ENCODE peak calls at places on chromosomes 4 and X, in seven cellular contexts. One of them, this sample, is unnamed.

GRCh38 chrX:39874202-39874816 is 223.4 kb downstream of the BCOR start:
- DNase-seq in K562: no peak
- DNase-seq in GM12878: peak
- DNase-seq in SK-N-SH: no peak
- DNase-seq in HepG2: no peak
- DNase-seq in H1: no peak
- DNase-seq in HCT116: no peak
- DNase-seq in this sample: no peak

GRCh38 chr4:82428969-82429727 is 1.1 kb downstream of the HNRNPDL start:
- DNase-seq in K562: peak
- DNase-seq in H1: peak
- DNase-seq in HCT116: peak
- DNase-seq in SK-N-SH: peak
- DNase-seq in HepG2: peak
- DNase-seq in GM12878: peak
- DNase-seq in this sample: peak

GRCh38 chrX:18971506-18971905 is 12.4 kb downstream of the PHKA2 start:
- DNase-seq in H1: no peak
- DNase-seq in HepG2: no peak
- DNase-seq in GM12878: no peak
- DNase-seq in SK-N-SH: no peak
- DNase-seq in K562: no peak
- DNase-seq in HCT116: no peak
- DNase-seq in this sample: no peak

GRCh38 chr4:43987331-43987944 is 461.2 kb downstream of the KCTD8 start:
- DNase-seq in K562: no peak
- DNase-seq in H1: no peak
- DNase-seq in HCT116: no peak
- DNase-seq in SK-N-SH: no peak
- DNase-seq in GM12878: no peak
- DNase-seq in HepG2: no peak
- DNase-seq in this sample: no peak

GRCh38 chrX:25052798-25053534 is 37.2 kb upstream of the ARX start:
- DNase-seq in SK-N-SH: no peak
- DNase-seq in K562: no peak
- DNase-seq in GM12878: no peak
- DNase-seq in HepG2: no peak
- DNase-seq in HCT116: no peak
- DNase-seq in H1: no peak
- DNase-seq in this sample: no peak

GRCh38 chr4:77072195-77072753 is 3.5 kb downstream of the CCNI start:
- DNase-seq in SK-N-SH: no peak
- DNase-seq in GM12878: no peak
- DNase-seq in K562: no peak
- DNase-seq in HCT116: no peak
- DNase-seq in H1: no peak
- DNase-seq in HepG2: peak
- DNase-seq in this sample: no peak

GRCh38 chrX:134603806-134604700 is 54.2 kb downstream of the PLAC1 start:
- DNase-seq in HCT116: peak
- DNase-seq in GM12878: no peak
- DNase-seq in SK-N-SH: no peak
- DNase-seq in HepG2: no peak
- DNase-seq in H1: no peak
- DNase-seq in K562: no peak
- DNase-seq in this sample: no peak

GRCh38 chr4:82346126-82346525 is 27.7 kb downstream of the HNRNPD start:
- DNase-seq in GM12878: no peak
- DNase-seq in HepG2: no peak
- DNase-seq in H1: no peak
- DNase-seq in HCT116: no peak
- DNase-seq in K562: no peak
- DNase-seq in SK-N-SH: no peak
- DNase-seq in this sample: no peak

GRCh38 chr4:90536408-90536807 is 409.2 kb downstream of the CCSER1 start:
- DNase-seq in H1: no peak
- DNase-seq in GM12878: no peak
- DNase-seq in K562: no peak
- DNase-seq in HepG2: no peak
- DNase-seq in HCT116: no peak
- DNase-seq in SK-N-SH: peak
- DNase-seq in this sample: no peak

GRCh38 chrX:58025979-58026378 is 115.7 kb upstream of the ZXDA start:
- DNase-seq in GM12878: no peak
- DNase-seq in K562: peak
- DNase-seq in H1: peak
- DNase-seq in HepG2: peak
- DNase-seq in SK-N-SH: peak
- DNase-seq in HCT116: peak
- DNase-seq in this sample: peak

GRCh38 chr4:157727163-157727562 is 445.7 kb downstream of the GASK1B start:
- DNase-seq in HCT116: no peak
- DNase-seq in K562: no peak
- DNase-seq in HepG2: no peak
- DNase-seq in GM12878: no peak
- DNase-seq in H1: no peak
- DNase-seq in SK-N-SH: no peak
- DNase-seq in this sample: no peak

GRCh38 chrX:22165732-22166457 is 106.8 kb upstream of the CBLL2 start:
- DNase-seq in GM12878: no peak
- DNase-seq in H1: no peak
- DNase-seq in HCT116: no peak
- DNase-seq in K562: no peak
- DNase-seq in SK-N-SH: no peak
- DNase-seq in HepG2: no peak
- DNase-seq in this sample: no peak

GRCh38 chr4:78543424-78544238 is 7.9 kb upstream of the ANXA3 start:
- DNase-seq in K562: no peak
- DNase-seq in GM12878: no peak
- DNase-seq in HCT116: no peak
- DNase-seq in HepG2: no peak
- DNase-seq in H1: no peak
- DNase-seq in SK-N-SH: no peak
- DNase-seq in this sample: no peak

GRCh38 chr4:23333946-23334878 is 555.6 kb downstream of the PPARGC1A start:
- DNase-seq in GM12878: peak
- DNase-seq in SK-N-SH: no peak
- DNase-seq in HCT116: no peak
- DNase-seq in K562: peak
- DNase-seq in HepG2: no peak
- DNase-seq in H1: no peak
- DNase-seq in this sample: peak

GRCh38 chr4:61740950-61741638 is 541.0 kb downstream of the ADGRL3 start:
- DNase-seq in SK-N-SH: no peak
- DNase-seq in K562: no peak
- DNase-seq in HepG2: no peak
- DNase-seq in H1: no peak
- DNase-seq in GM12878: no peak
- DNase-seq in HCT116: no peak
- DNase-seq in this sample: peak

GRCh38 chr4:71992571-71992970 is 39.2 kb upstream of the NPFFR2 start:
- DNase-seq in H1: no peak
- DNase-seq in K562: no peak
- DNase-seq in HCT116: no peak
- DNase-seq in HepG2: no peak
- DNase-seq in SK-N-SH: no peak
- DNase-seq in GM12878: no peak
- DNase-seq in this sample: no peak

GRCh38 chr4:168629561-168629960 is 132.7 kb downstream of the PALLD start:
- DNase-seq in HepG2: no peak
- DNase-seq in SK-N-SH: no peak
- DNase-seq in GM12878: no peak
- DNase-seq in H1: no peak
- DNase-seq in HCT116: no peak
- DNase-seq in K562: no peak
- DNase-seq in this sample: no peak

GRCh38 chr4:39326468-39326960 is 39.6 kb downstream of the RFC1 start:
- DNase-seq in HCT116: no peak
- DNase-seq in K562: peak
- DNase-seq in GM12878: no peak
- DNase-seq in H1: no peak
- DNase-seq in SK-N-SH: no peak
- DNase-seq in HepG2: no peak
- DNase-seq in this sample: no peak

GRCh38 chr4:41361831-41362646 is 105.3 kb downstream of the UCHL1 start:
- DNase-seq in HepG2: no peak
- DNase-seq in GM12878: no peak
- DNase-seq in SK-N-SH: peak
- DNase-seq in H1: no peak
- DNase-seq in K562: no peak
- DNase-seq in HCT116: no peak
- DNase-seq in this sample: no peak

GRCh38 chr4:69896530-69897116 is 34.2 kb upstream of the CSN1S1 start:
- DNase-seq in H1: no peak
- DNase-seq in HepG2: peak
- DNase-seq in SK-N-SH: no peak
- DNase-seq in HCT116: peak
- DNase-seq in K562: no peak
- DNase-seq in GM12878: no peak
- DNase-seq in this sample: no peak

GRCh38 chr4:6126971-6127745 is 73.2 kb downstream of the JAKMIP1 start:
- DNase-seq in HepG2: no peak
- DNase-seq in K562: no peak
- DNase-seq in HCT116: no peak
- DNase-seq in GM12878: no peak
- DNase-seq in SK-N-SH: no peak
- DNase-seq in H1: no peak
- DNase-seq in this sample: no peak

GRCh38 chr4:170068438-170069128 is 21.2 kb downstream of the AADAT start:
- DNase-seq in SK-N-SH: no peak
- DNase-seq in GM12878: no peak
- DNase-seq in K562: no peak
- DNase-seq in HCT116: no peak
- DNase-seq in HepG2: no peak
- DNase-seq in H1: no peak
- DNase-seq in this sample: no peak

GRCh38 chr4:21569638-21570037 is 378.9 kb downstream of the KCNIP4 start:
- DNase-seq in HepG2: no peak
- DNase-seq in SK-N-SH: no peak
- DNase-seq in GM12878: no peak
- DNase-seq in K562: no peak
- DNase-seq in HCT116: no peak
- DNase-seq in H1: no peak
- DNase-seq in this sample: no peak

GRCh38 chrX:108001218-108001814 is 19.1 kb upstream of the TEX13B start:
- DNase-seq in SK-N-SH: peak
- DNase-seq in GM12878: no peak
- DNase-seq in HepG2: peak
- DNase-seq in H1: no peak
- DNase-seq in HCT116: peak
- DNase-seq in K562: no peak
- DNase-seq in this sample: no peak

GRCh38 chrX:39331062-39331704 is 529.9 kb downstream of the MID1IP1 start:
- DNase-seq in H1: no peak
- DNase-seq in GM12878: peak
- DNase-seq in SK-N-SH: no peak
- DNase-seq in HepG2: no peak
- DNase-seq in K562: no peak
- DNase-seq in HCT116: no peak
- DNase-seq in this sample: no peak

GRCh38 chr4:96698891-96699290 is 859.0 kb downstream of the PDHA2 start:
- DNase-seq in HepG2: no peak
- DNase-seq in GM12878: no peak
- DNase-seq in H1: no peak
- DNase-seq in HCT116: no peak
- DNase-seq in K562: no peak
- DNase-seq in SK-N-SH: no peak
- DNase-seq in this sample: no peak

GRCh38 chrX:109374276-109374960 is 107.5 kb downstream of the GUCY2F start:
- DNase-seq in SK-N-SH: no peak
- DNase-seq in H1: no peak
- DNase-seq in GM12878: no peak
- DNase-seq in HCT116: no peak
- DNase-seq in K562: no peak
- DNase-seq in HepG2: no peak
- DNase-seq in this sample: no peak

GRCh38 chrX:71617742-71618141 is 569 bp downstream of the CXCR3 start:
- DNase-seq in GM12878: no peak
- DNase-seq in SK-N-SH: no peak
- DNase-seq in HepG2: no peak
- DNase-seq in HCT116: no peak
- DNase-seq in K562: no peak
- DNase-seq in H1: no peak
- DNase-seq in this sample: no peak

GRCh38 chr4:89064848-89065247 is 7.9 kb upstream of the FAM13A start:
- DNase-seq in GM12878: no peak
- DNase-seq in K562: no peak
- DNase-seq in SK-N-SH: no peak
- DNase-seq in HCT116: no peak
- DNase-seq in HepG2: no peak
- DNase-seq in H1: no peak
- DNase-seq in this sample: no peak

DNA sequence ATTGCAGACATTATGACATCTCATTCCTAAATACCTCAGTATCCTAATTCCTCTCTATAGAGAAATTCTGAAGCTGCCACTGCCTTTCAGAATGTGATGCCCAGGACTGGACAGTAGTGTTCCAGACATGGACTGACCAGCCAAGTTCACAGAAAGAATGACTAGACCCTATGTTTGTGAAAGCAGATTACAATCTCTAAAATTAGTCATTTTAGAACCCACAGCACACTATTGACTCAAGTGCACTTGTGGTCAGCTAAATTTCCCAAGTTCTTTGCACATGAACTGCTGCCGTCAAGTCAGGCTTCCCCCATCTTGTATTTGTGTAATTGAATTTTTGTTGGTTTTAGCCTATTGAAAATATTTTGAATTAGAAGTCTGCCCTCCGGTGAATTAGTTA is 81.0 kb upstream of the ESX1 start:
- DNase-seq in GM12878: no peak
- DNase-seq in HepG2: no peak
- DNase-seq in SK-N-SH: no peak
- DNase-seq in K562: no peak
- DNase-seq in H1: no peak
- DNase-seq in HCT116: no peak
- DNase-seq in this sample: no peak
- TF ChIP-seq JUND in GM12878: no peak
- TF ChIP-seq JUND in HepG2: no peak
- TF ChIP-seq JUND in SK-N-SH: no peak
- TF ChIP-seq JUND in K562: no peak
- TF ChIP-seq JUND in H1: no peak
- TF ChIP-seq JUND in HCT116: no peak
- TF ChIP-seq JUND in this sample: no peak

GRCh38 chr4:4775493-4776004 is 83.9 kb upstream of the MSX1 start:
- DNase-seq in SK-N-SH: no peak
- DNase-seq in H1: no peak
- DNase-seq in GM12878: no peak
- DNase-seq in K562: no peak
- DNase-seq in HepG2: no peak
- DNase-seq in HCT116: no peak
- DNase-seq in this sample: no peak
- TF ChIP-seq JUND in SK-N-SH: no peak
- TF ChIP-seq JUND in H1: no peak
- TF ChIP-seq JUND in GM12878: no peak
- TF ChIP-seq JUND in K562: no peak
- TF ChIP-seq JUND in HepG2: no peak
- TF ChIP-seq JUND in HCT116: no peak
- TF ChIP-seq JUND in this sample: no peak

GRCh38 chr4:125811892-125812291 is 497.1 kb downstream of the FAT4 start:
- DNase-seq in HCT116: no peak
- DNase-seq in K562: no peak
- DNase-seq in HepG2: no peak
- DNase-seq in H1: no peak
- DNase-seq in SK-N-SH: no peak
- DNase-seq in GM12878: no peak
- DNase-seq in this sample: no peak
- TF ChIP-seq JUND in HCT116: no peak
- TF ChIP-seq JUND in K562: no peak
- TF ChIP-seq JUND in HepG2: no peak
- TF ChIP-seq JUND in H1: no peak
- TF ChIP-seq JUND in SK-N-SH: no peak
- TF ChIP-seq JUND in GM12878: no peak
- TF ChIP-seq JUND in this sample: no peak

GRCh38 chr4:106594291-106594952 is 225.8 kb upstream of the GIMD1 start:
- DNase-seq in HepG2: no peak
- DNase-seq in K562: no peak
- DNase-seq in H1: no peak
- DNase-seq in GM12878: no peak
- DNase-seq in SK-N-SH: no peak
- DNase-seq in HCT116: no peak
- DNase-seq in this sample: no peak
- TF ChIP-seq JUND in HepG2: no peak
- TF ChIP-seq JUND in K562: no peak
- TF ChIP-seq JUND in H1: no peak
- TF ChIP-seq JUND in GM12878: no peak
- TF ChIP-seq JUND in SK-N-SH: no peak
- TF ChIP-seq JUND in HCT116: no peak
- TF ChIP-seq JUND in this sample: no peak

This sample was measured in T47D.